ENCODE peak calls at places on chromosomes 2 and 18, in six cellular contexts. V, R, M, Q, I and N are unnamed samples.

GRCh38 chr2:15938803-15939555 is 1.4 kb upstream of the MYCN start:
- DNase-seq in V (no peak), I (no peak), M (no peak), R (no peak), Q (no peak), N (no peak)

GRCh38 chr2:160869411-160869810 is 290.8 kb upstream of the TANK start:
- DNase-seq in I (no peak), M (no peak), V (no peak), Q (no peak), R (peak; percentile 19), N (peak; percentile 86)

GRCh38 chr2:111919794-111920608 is 21.6 kb downstream of the MERTK start:
- DNase-seq in R (peak; percentile 86), V (no peak), Q (no peak), M (peak; percentile 88), I (no peak), N (peak; percentile 48)

GRCh38 chr2:5022056-5022455 is 670.1 kb upstream of the SOX11 start:
- DNase-seq in R (no peak), Q (no peak), M (no peak), I (no peak), V (no peak), N (no peak)

GRCh38 chr18:78922856-78923255 is 56.8 kb upstream of the SALL3 start:
- DNase-seq in M (peak; percentile 38), I (no peak), R (no peak), V (no peak), Q (no peak), N (no peak)

GRCh38 chr2:135055182-135055786 is 3.2 kb downstream of the RAB3GAP1 start:
- DNase-seq in V (no peak), I (no peak), Q (no peak), R (no peak), M (no peak), N (peak; percentile 77)

GRCh38 chr18:2406544-2406943 is 164.8 kb downstream of the METTL4 start:
- DNase-seq in V (no peak), Q (no peak), R (no peak), I (no peak), M (no peak), N (peak; percentile 81)

GRCh38 chr2:213151437-213152064 is at the start of gene IKZF2:
- DNase-seq in I (peak; percentile 82), V (peak; percentile 92), M (peak; percentile 93), R (peak; percentile 91), Q (peak; percentile 88), N (peak; percentile 87)

GRCh38 chr18:34322365-34323289 is 97.9 kb upstream of the NOL4 start:
- DNase-seq in Q (peak; percentile 36), I (no peak), V (peak; percentile 71), M (peak; percentile 66), R (peak; percentile 70), N (peak; percentile 14)

GRCh38 chr2:63631501-63631900 is 42.7 kb downstream of the MDH1 start:
- DNase-seq in I (no peak), Q (peak; percentile 55), M (no peak), R (no peak), V (no peak), N (no peak)

GRCh38 chr18:21262979-21263378 is 20.9 kb downstream of the GREB1L start:
- DNase-seq in R (no peak), V (peak; percentile 74), Q (no peak), I (no peak), M (no peak), N (no peak)

GRCh38 chr2:55161295-55162210 is 70.5 kb downstream of the CLHC1 start:
- DNase-seq in R (peak; percentile 74), I (no peak), V (no peak), M (peak; percentile 76), Q (no peak), N (no peak)

GRCh38 chr2:181145645-181146044 is 165.2 kb downstream of the UBE2E3 start:
- DNase-seq in R (no peak), M (peak; percentile 45), V (no peak), I (no peak), Q (no peak), N (no peak)

GRCh38 chr2:113203901-113204519 is 30.2 kb downstream of the PSD4 start:
- DNase-seq in Q (peak; percentile 86), I (peak; percentile 59), R (peak; percentile 79), V (peak; percentile 67), M (peak; percentile 78), N (peak; percentile 66)

GRCh38 chr2:98346259-98347236 is at the start of gene CNGA3:
- DNase-seq in Q (peak; percentile 54), I (no peak), V (peak; percentile 65), M (peak; percentile 67), R (no peak), N (peak; percentile 23)

GRCh38 chr2:12720181-12720580 is 3.4 kb downstream of the TRIB2 start:
- DNase-seq in R (no peak), I (no peak), V (no peak), Q (no peak), M (no peak), N (no peak)

GRCh38 chr18:28972333-28972732 is 795.4 kb upstream of the CDH2 start:
- DNase-seq in Q (no peak), V (no peak), R (no peak), M (no peak), I (no peak), N (no peak)

GRCh38 chr2:19073522-19073921 is 284.9 kb downstream of the OSR1 start:
- DNase-seq in V (no peak), R (no peak), Q (no peak), M (no peak), I (no peak), N (peak; percentile 88)

GRCh38 chr2:196201229-196201998 is 30.0 kb upstream of the STK17B start:
- DNase-seq in I (no peak), Q (no peak), R (no peak), M (no peak), V (no peak), N (no peak)

GRCh38 chr2:128449226-128450061 is 130.8 kb upstream of the HS6ST1 start:
- DNase-seq in V (no peak), I (no peak), Q (peak; percentile 81), R (no peak), M (peak; percentile 59), N (no peak)

GRCh38 chr18:56955490-56955889 is 191.4 kb upstream of the BOD1L2 start:
- DNase-seq in Q (no peak), V (no peak), R (no peak), I (no peak), M (no peak), N (no peak)

GRCh38 chr2:170710609-170710979 is 4.5 kb upstream of the SP5 start:
- DNase-seq in V (no peak), M (no peak), R (no peak), Q (no peak), I (no peak), N (no peak)
- H3K4me3 ChIP-seq in V (no peak overlapping the region), M (no peak overlapping the region), R (no peak overlapping the region), Q (no peak overlapping the region), I (no peak overlapping the region), N (no peak overlapping the region)

GRCh38 chr2:88448248-88448647 is 4.2 kb downstream of the FOXI3 start:
- DNase-seq in M (no peak), R (no peak), I (no peak), Q (no peak), V (no peak), N (no peak)

GRCh38 chr2:88437010-88437409 is 15.5 kb downstream of the FOXI3 start:
- DNase-seq in V (no peak), R (no peak), M (no peak), I (no peak), Q (no peak), N (no peak)

GRCh38 chr2:88442061-88442460 is 10.4 kb downstream of the FOXI3 start:
- DNase-seq in I (no peak), R (no peak), V (no peak), M (no peak), Q (no peak), N (no peak)

GRCh38 chr2:88443353-88443938 is 9.0 kb downstream of the FOXI3 start:
- DNase-seq in M (no peak), I (no peak), V (no peak), R (no peak), Q (no peak), N (no peak)

DNA sequence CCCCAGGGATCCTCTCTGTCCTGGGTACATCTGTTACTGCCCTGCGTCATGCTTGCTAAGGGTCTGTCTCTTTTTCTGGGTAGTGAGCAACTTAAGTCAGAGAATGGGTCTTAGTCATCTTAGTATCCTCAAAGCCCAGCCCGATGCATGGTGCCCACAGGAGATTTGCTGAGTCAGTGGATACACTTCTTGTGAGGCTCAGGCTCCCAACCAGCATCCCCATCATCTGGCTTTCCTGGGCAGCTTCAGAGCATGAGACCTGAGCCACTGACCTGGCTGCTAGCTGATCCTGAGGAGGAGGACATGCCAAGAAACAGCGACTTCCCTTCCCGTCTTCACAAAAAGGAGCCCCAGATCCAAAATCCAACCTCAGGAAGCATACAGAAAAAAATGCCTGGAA is 10.0 kb downstream of the FOXI3 start:
- DNase-seq in I (no peak), V (no peak), R (no peak), Q (no peak), M (no peak), N (no peak)
- H3K27me3 ChIP-seq in I (no peaks in the 10 kb centered on the region), V (no peaks in the 10 kb centered on the region), R (no peaks in the 10 kb centered on the region), Q (no peaks in the 10 kb centered on the region), M (peaks cover 38% of the 10 kb centered on the region), N (no peaks in the 10 kb centered on the region)

GRCh38 chr18:58962331-58962730 is 97.7 kb downstream of the ZNF532 start:
- DNase-seq in M (no peak), I (no peak), Q (no peak), R (no peak), V (no peak), N (no peak)

GRCh38 chr18:58967643-58968291 is 103.1 kb downstream of the ZNF532 start:
- DNase-seq in I (no peak), Q (no peak), R (no peak), M (no peak), V (no peak), N (no peak)

GRCh38 chr18:58965291-58965929 is 100.7 kb downstream of the ZNF532 start:
- DNase-seq in M (no peak), I (no peak), Q (no peak), V (no peak), R (no peak), N (no peak)

GRCh38 chr18:58966704-58967103 is 102.0 kb downstream of the ZNF532 start:
- DNase-seq in Q (no peak), R (no peak), I (no peak), M (no peak), V (no peak), N (no peak)

GRCh38 chr18:58965930-58966662 is 101.4 kb downstream of the ZNF532 start:
- DNase-seq in M (no peak), R (no peak), I (no peak), V (no peak), Q (no peak), N (no peak)
- H3K4me3 ChIP-seq in M (no peak overlapping the region), R (no peak overlapping the region), I (no peak overlapping the region), V (no peak overlapping the region), Q (no peak overlapping the region), N (no peak overlapping the region)

DNA sequence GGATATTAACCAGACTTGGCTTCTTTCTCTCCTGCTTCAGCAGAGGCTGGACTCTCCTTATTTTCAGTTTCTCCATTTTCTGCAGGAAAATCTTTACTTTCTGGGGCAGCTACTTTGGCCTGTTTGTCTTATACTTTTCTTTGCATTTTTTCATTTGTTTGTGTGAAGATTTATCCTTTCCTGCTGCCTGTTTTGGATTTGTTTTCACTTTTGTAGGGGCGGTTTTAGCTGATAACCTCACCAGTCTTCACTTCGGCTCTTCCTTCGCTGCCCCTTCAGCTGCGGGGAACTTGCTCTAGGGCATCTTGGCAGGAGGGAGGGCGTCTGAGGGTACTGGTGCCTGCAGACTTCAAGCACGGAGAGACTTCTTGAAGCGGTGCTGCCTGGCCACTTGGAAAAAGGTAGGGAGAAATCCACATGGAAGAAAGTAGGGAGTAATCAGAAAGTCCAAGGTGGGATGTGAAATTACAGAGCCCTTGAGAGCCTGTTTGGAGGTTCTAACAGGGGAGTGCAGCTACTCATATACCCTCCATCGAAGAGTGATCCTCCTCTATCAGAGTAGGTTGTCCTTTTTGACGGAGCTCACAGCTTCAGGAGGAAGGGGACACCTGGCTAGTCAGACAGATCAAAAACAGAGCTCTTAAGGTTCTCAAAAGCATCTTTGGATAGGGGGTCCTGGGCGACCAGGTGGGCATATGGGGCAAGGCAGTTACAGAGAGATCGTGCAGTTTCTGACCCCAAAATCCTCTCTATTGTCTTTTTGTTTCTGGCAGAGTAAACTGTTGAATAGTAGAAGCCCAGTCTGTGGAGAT is 14.6 kb upstream of the ZDBF2 start:
- DNase-seq in M (no peak), I (no peak), V (no peak), R (no peak), Q (no peak), N (no peak)
- H3K27me3 ChIP-seq in M (peaks cover 87% of the 10 kb centered on the region), I (no peaks in the 10 kb centered on the region), V (peaks cover 78% of the 10 kb centered on the region), R (no peaks in the 10 kb centered on the region), Q (peaks cover 41% of the 10 kb centered on the region), N (no peaks in the 10 kb centered on the region)